ENCODE peak calls at places on chromosomes 7 and 10, in six cellular contexts. B, L, X, Z, O and Q are unnamed samples.

GRCh38 chr7:18958627-18959026 is 158.8 kb downstream of the TWIST1 start:
- DNase-seq in L (no peak), Z (no peak), B (no peak), O (no peak), X (no peak), Q (no peak)

GRCh38 chr10:79007843-79008319 is 60.9 kb upstream of the ZMIZ1 start:
- DNase-seq in Z (no peak), B (no peak), L (no peak), X (no peak), O (no peak), Q (no peak)

GRCh38 chr10:110530131-110530831 is 32.6 kb downstream of the DUSP5 start:
- DNase-seq in O (no peak), L (no peak), B (no peak), X (peak; percentile 84), Z (peak; percentile 56), Q (peak; percentile 65)

GRCh38 chr7:157574120-157574519 is 237.3 kb downstream of the DNAJB6 start:
- DNase-seq in O (no peak), B (no peak), X (peak; percentile 4), Z (no peak), L (no peak), Q (no peak)

GRCh38 chr7:133029463-133029862 is 52.4 kb downstream of the CHCHD3 start:
- DNase-seq in L (no peak), B (no peak), X (no peak), O (no peak), Z (no peak), Q (no peak)

GRCh38 chr10:114174462-114175190 is 623 bp upstream of the CCDC186 start:
- DNase-seq in O (peak; percentile 64), B (no peak), X (peak; percentile 78), Z (peak; percentile 68), L (no peak), Q (peak; percentile 53)

GRCh38 chr10:71998840-71999194 is 34.6 kb downstream of the CHST3 start:
- DNase-seq in O (peak; percentile 50), Z (no peak), L (peak; percentile 30), X (peak; percentile 86), B (peak; percentile 37), Q (no peak)

GRCh38 chr10:89357096-89357495 is 20.8 kb upstream of the IFIT1B start:
- DNase-seq in L (no peak), O (no peak), X (no peak), B (no peak), Z (no peak), Q (no peak)

GRCh38 chr10:4397337-4397736 is 428.7 kb upstream of the AKR1E2 start:
- DNase-seq in L (no peak), X (no peak), Z (no peak), B (no peak), O (no peak), Q (no peak)

GRCh38 chr10:71075759-71076472 is 136.5 kb upstream of the UNC5B start:
- DNase-seq in B (no peak), L (peak; percentile 2), X (peak; percentile 53), O (no peak), Z (no peak), Q (peak; percentile 26)

GRCh38 chr7:2635148-2635668 is 3.4 kb downstream of the TTYH3 start:
- DNase-seq in L (no peak), B (no peak), X (no peak), O (no peak), Z (no peak), Q (no peak)
- H3K27me3 ChIP-seq in L (no peaks in the 10 kb centered on the region), B (no peaks in the 10 kb centered on the region), X (no peaks in the 10 kb centered on the region), O (no peaks in the 10 kb centered on the region), Z (no peaks in the 10 kb centered on the region), Q (no peaks in the 10 kb centered on the region)

GRCh38 chr7:17099083-17099973 is 199.1 kb upstream of the AHR start:
- DNase-seq in B (no peak), X (peak; percentile 71), L (peak; percentile 74), O (peak; percentile 85), Z (peak; percentile 91), Q (peak; percentile 79)
- TF ChIP-seq POLR2A in B (no peak), X (no peak), L (no peak), O (no peak), Z (peak; percentile 46), Q (no peak)

GRCh38 chr10:123146013-123146891 is 1.7 kb upstream of the HMX2 start:
- DNase-seq in X (no peak), O (no peak), L (no peak), Z (no peak), B (no peak), Q (no peak)
- H3K27me3 ChIP-seq in X (peaks cover 100% of the 10 kb centered on the region), O (peaks cover 100% of the 10 kb centered on the region), L (peaks cover 100% of the 10 kb centered on the region), Z (peaks cover 70% of the 10 kb centered on the region), B (no peaks in the 10 kb centered on the region), Q (peaks cover 77% of the 10 kb centered on the region)

GRCh38 chr7:16758634-16759602 is 5.4 kb downstream of the TSPAN13 start:
- DNase-seq in L (no peak), Z (no peak), B (peak; percentile 31), O (no peak), X (no peak), Q (peak; percentile 58)

GRCh38 chr7:16754869-16755317 is 1.3 kb downstream of the TSPAN13 start:
- DNase-seq in Z (peak; percentile 12), B (peak; percentile 64), L (no peak), X (no peak), O (no peak), Q (no peak)

GRCh38 chr7:16755397-16755796 is 1.8 kb downstream of the TSPAN13 start:
- DNase-seq in B (no peak), Z (no peak), X (no peak), L (no peak), O (no peak), Q (no peak)

GRCh38 chr7:16753932-16754571 is 497 bp downstream of the TSPAN13 start:
- DNase-seq in L (peak; percentile 50), B (peak; percentile 55), O (peak; percentile 50), Z (peak; percentile 69), X (no peak), Q (peak; percentile 72)

GRCh38 chr7:16753102-16753931 is at the start of gene TSPAN13:
- DNase-seq in X (peak; percentile 66), O (peak; percentile 94), B (peak; percentile 96), Z (peak; percentile 97), L (peak; percentile 95), Q (peak; percentile 94)
- TF ChIP-seq POLR2A in X (no peak), O (no peak), B (peak; percentile 51), Z (peak; percentile 74), L (peak; percentile 59), Q (peak; percentile 83)

GRCh38 chr7:54545241-54545563 is 3.0 kb downstream of the VSTM2A start:
- DNase-seq in X (no peak), L (no peak), O (no peak), B (no peak), Z (no peak), Q (no peak)

GRCh38 chr7:54546081-54546985 is 4.2 kb downstream of the VSTM2A start:
- DNase-seq in Z (peak; percentile 18), X (no peak), O (no peak), B (peak; percentile 23), L (peak; percentile 28), Q (no peak)

GRCh38 chr7:54541941-54542618 is at the start of gene VSTM2A:
- DNase-seq in X (no peak), O (no peak), Z (peak; percentile 33), L (no peak), B (no peak), Q (no peak)

GRCh38 chr7:54544356-54545240 is 2.4 kb downstream of the VSTM2A start:
- DNase-seq in X (no peak), L (no peak), B (no peak), Z (no peak), O (no peak), Q (no peak)

GRCh38 chr7:54542920-54543539 is 855 bp downstream of the VSTM2A start:
- DNase-seq in Z (no peak), O (no peak), L (no peak), X (no peak), B (no peak), Q (no peak)
- H3K27me3 ChIP-seq in Z (peaks cover 22% of the 10 kb centered on the region), O (peaks cover 44% of the 10 kb centered on the region), L (peaks cover 94% of the 10 kb centered on the region), X (peaks cover 93% of the 10 kb centered on the region), B (peaks cover 2% of the 10 kb centered on the region), Q (peaks cover 21% of the 10 kb centered on the region)

GRCh38 chr7:73463260-73463659 is 29.7 kb downstream of the FZD9 start:
- DNase-seq in X (no peak), L (no peak), O (no peak), Z (no peak), B (no peak), Q (no peak)

GRCh38 chr7:73463966-73464365 is 30.4 kb downstream of the FZD9 start:
- DNase-seq in Z (no peak), O (no peak), L (no peak), X (no peak), B (no peak), Q (no peak)

DNA sequence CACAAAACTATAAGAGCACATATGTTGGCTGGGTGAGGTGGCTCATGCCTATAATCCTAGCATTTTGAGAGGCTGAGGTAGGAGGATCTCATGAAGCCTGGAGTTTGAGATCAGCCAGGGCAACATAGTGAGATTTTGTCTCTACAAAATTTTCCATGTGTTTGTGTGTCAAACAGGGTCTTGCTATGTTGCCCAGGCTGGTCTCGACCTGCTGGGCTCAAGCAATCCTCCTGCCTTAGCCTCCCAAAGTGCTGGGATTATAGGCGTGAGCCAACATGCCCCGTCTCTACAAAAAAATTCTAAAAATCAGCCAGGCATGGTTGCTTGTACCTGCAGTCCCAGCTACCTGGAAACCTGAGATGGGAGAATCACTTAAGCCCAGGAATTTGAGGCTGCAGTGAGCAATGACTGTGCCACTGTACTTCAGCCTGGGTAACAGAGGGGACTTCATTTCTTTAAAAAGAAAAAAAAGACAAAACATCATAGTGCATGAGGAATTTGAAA is 28.3 kb downstream of the FZD9 start:
- DNase-seq in O (no peak), X (no peak), Z (no peak), L (no peak), B (no peak), Q (no peak)
- TF ChIP-seq POLR2A in O (no peak), X (no peak), Z (no peak), L (no peak), B (no peak), Q (no peak)

GRCh38 chr7:16350634-16351033 is 70.7 kb downstream of the CRPPA start:
- DNase-seq in O (no peak), L (no peak), X (no peak), B (no peak), Z (no peak), Q (no peak)
- H3K27me3 ChIP-seq in O (no peaks in the 10 kb centered on the region), L (no peaks in the 10 kb centered on the region), X (no peaks in the 10 kb centered on the region), B (no peaks in the 10 kb centered on the region), Z (no peaks in the 10 kb centered on the region), Q (no peaks in the 10 kb centered on the region)

GRCh38 chr7:136391371-136391770 is 414.2 kb upstream of the MTPN start:
- DNase-seq in X (no peak), L (no peak), O (no peak), Z (no peak), B (no peak), Q (no peak)
- TF ChIP-seq POLR2A in X (no peak), L (no peak), O (no peak), Z (no peak), B (no peak), Q (no peak)